ENCODE peak calls at places on chromosomes 4 and X, in ten cellular contexts. One of them, this sample, is unnamed.

GRCh38 chr4:167171928-167172327 is 62.4 kb downstream of the SPOCK3 start:
- DNase-seq in fibroblast of gingiva: no peak
- DNase-seq in lung: no peak
- DNase-seq in T-helper 9 cell: no peak
- DNase-seq in heart right ventricle: no peak
- DNase-seq in GM23248: no peak
- DNase-seq in HCT116: no peak
- DNase-seq in fibroblast of the aortic adventitia: no peak
- DNase-seq in AG10803: no peak
- DNase-seq in stomach: no peak
- DNase-seq in this sample: no peak

GRCh38 chr4:140019619-140020367 is 134.2 kb downstream of the MAML3 start:
- DNase-seq in GM23248: no peak
- DNase-seq in fibroblast of gingiva: no peak
- DNase-seq in lung: no peak
- DNase-seq in HCT116: no peak
- DNase-seq in T-helper 9 cell: no peak
- DNase-seq in heart right ventricle: no peak
- DNase-seq in fibroblast of the aortic adventitia: no peak
- DNase-seq in stomach: no peak
- DNase-seq in AG10803: no peak
- DNase-seq in this sample: no peak

GRCh38 chr4:176534566-176534965 is 214.8 kb downstream of the SPCS3 start:
- DNase-seq in HCT116: no peak
- DNase-seq in lung: no peak
- DNase-seq in fibroblast of gingiva: peak; percentile 63
- DNase-seq in heart right ventricle: no peak
- DNase-seq in T-helper 9 cell: no peak
- DNase-seq in fibroblast of the aortic adventitia: peak; percentile 73
- DNase-seq in GM23248: peak; percentile 71
- DNase-seq in AG10803: peak; percentile 87
- DNase-seq in stomach: no peak
- DNase-seq in this sample: no peak

GRCh38 chr4:44320833-44321232 is 127.8 kb downstream of the KCTD8 start:
- DNase-seq in GM23248: no peak
- DNase-seq in lung: no peak
- DNase-seq in fibroblast of gingiva: no peak
- DNase-seq in T-helper 9 cell: no peak
- DNase-seq in HCT116: no peak
- DNase-seq in AG10803: no peak
- DNase-seq in fibroblast of the aortic adventitia: no peak
- DNase-seq in stomach: no peak
- DNase-seq in heart right ventricle: no peak
- DNase-seq in this sample: no peak

GRCh38 chr4:80074651-80075050 is 1.6 kb upstream of the ANTXR2 start:
- DNase-seq in T-helper 9 cell: no peak
- DNase-seq in fibroblast of the aortic adventitia: no peak
- DNase-seq in fibroblast of gingiva: no peak
- DNase-seq in stomach: no peak
- DNase-seq in HCT116: no peak
- DNase-seq in AG10803: no peak
- DNase-seq in lung: no peak
- DNase-seq in heart right ventricle: no peak
- DNase-seq in GM23248: no peak
- DNase-seq in this sample: no peak

GRCh38 chr4:38795087-38795486 is 9.5 kb downstream of the TLR1 start:
- DNase-seq in fibroblast of gingiva: no peak
- DNase-seq in HCT116: no peak
- DNase-seq in heart right ventricle: no peak
- DNase-seq in AG10803: no peak
- DNase-seq in stomach: no peak
- DNase-seq in lung: no peak
- DNase-seq in fibroblast of the aortic adventitia: no peak
- DNase-seq in T-helper 9 cell: no peak
- DNase-seq in GM23248: no peak
- DNase-seq in this sample: no peak

GRCh38 chr4:102430511-102430910 is 70.6 kb upstream of the NFKB1 start:
- DNase-seq in GM23248: peak; percentile 61
- DNase-seq in fibroblast of gingiva: peak; percentile 6
- DNase-seq in heart right ventricle: no peak
- DNase-seq in AG10803: peak; percentile 8
- DNase-seq in lung: no peak
- DNase-seq in HCT116: no peak
- DNase-seq in stomach: no peak
- DNase-seq in T-helper 9 cell: no peak
- DNase-seq in fibroblast of the aortic adventitia: peak; percentile 42
- DNase-seq in this sample: no peak

GRCh38 chrX:65894138-65894537 is 145.7 kb downstream of the VSIG4 start:
- DNase-seq in GM23248: no peak
- DNase-seq in fibroblast of gingiva: no peak
- DNase-seq in T-helper 9 cell: no peak
- DNase-seq in heart right ventricle: no peak
- DNase-seq in fibroblast of the aortic adventitia: no peak
- DNase-seq in lung: no peak
- DNase-seq in stomach: no peak
- DNase-seq in HCT116: no peak
- DNase-seq in AG10803: no peak
- DNase-seq in this sample: no peak

GRCh38 chr4:72084587-72085011 is 52.8 kb downstream of the NPFFR2 start:
- DNase-seq in AG10803: peak; percentile 1
- DNase-seq in GM23248: no peak
- DNase-seq in HCT116: no peak
- DNase-seq in fibroblast of the aortic adventitia: no peak
- DNase-seq in stomach: no peak
- DNase-seq in fibroblast of gingiva: no peak
- DNase-seq in lung: no peak
- DNase-seq in T-helper 9 cell: no peak
- DNase-seq in heart right ventricle: no peak
- DNase-seq in this sample: no peak

GRCh38 chr4:1246901-1247810 is 1.8 kb downstream of the CTBP1 start:
- DNase-seq in heart right ventricle: no peak
- DNase-seq in stomach: no peak
- DNase-seq in fibroblast of gingiva: no peak
- DNase-seq in AG10803: no peak
- DNase-seq in HCT116: no peak
- DNase-seq in fibroblast of the aortic adventitia: no peak
- DNase-seq in GM23248: peak; percentile 65
- DNase-seq in lung: no peak
- DNase-seq in T-helper 9 cell: no peak
- DNase-seq in this sample: no peak

GRCh38 chr4:123415977-123416376 is 19.4 kb downstream of the SPRY1 start:
- DNase-seq in heart right ventricle: no peak
- DNase-seq in GM23248: peak; percentile 60
- DNase-seq in T-helper 9 cell: no peak
- DNase-seq in HCT116: no peak
- DNase-seq in fibroblast of gingiva: peak; percentile 83
- DNase-seq in stomach: no peak
- DNase-seq in fibroblast of the aortic adventitia: peak; percentile 65
- DNase-seq in AG10803: peak; percentile 83
- DNase-seq in lung: no peak
- DNase-seq in this sample: no peak

GRCh38 chr4:17166954-17167353 is 268.5 kb upstream of the LDB2 start:
- DNase-seq in T-helper 9 cell: no peak
- DNase-seq in HCT116: no peak
- DNase-seq in AG10803: no peak
- DNase-seq in fibroblast of the aortic adventitia: peak; percentile 84
- DNase-seq in heart right ventricle: peak; percentile 13
- DNase-seq in lung: no peak
- DNase-seq in fibroblast of gingiva: peak; percentile 67
- DNase-seq in stomach: no peak
- DNase-seq in GM23248: peak; percentile 57
- DNase-seq in this sample: no peak

GRCh38 chr4:8728536-8729407 is 136.2 kb downstream of the CPZ start:
- DNase-seq in fibroblast of gingiva: no peak
- DNase-seq in heart right ventricle: no peak
- DNase-seq in T-helper 9 cell: no peak
- DNase-seq in stomach: peak; percentile 17
- DNase-seq in GM23248: no peak
- DNase-seq in HCT116: no peak
- DNase-seq in lung: no peak
- DNase-seq in AG10803: no peak
- DNase-seq in fibroblast of the aortic adventitia: no peak
- DNase-seq in this sample: no peak

GRCh38 chrX:107135965-107136307 is 17.3 kb upstream of the RBM41 start:
- DNase-seq in lung: no peak
- DNase-seq in stomach: no peak
- DNase-seq in fibroblast of gingiva: no peak
- DNase-seq in fibroblast of the aortic adventitia: no peak
- DNase-seq in T-helper 9 cell: no peak
- DNase-seq in AG10803: no peak
- DNase-seq in HCT116: no peak
- DNase-seq in GM23248: no peak
- DNase-seq in heart right ventricle: no peak
- DNase-seq in this sample: no peak

GRCh38 chrX:106481341-106481740 is 130.4 kb upstream of the RADX start:
- DNase-seq in T-helper 9 cell: peak; percentile 26
- DNase-seq in GM23248: peak; percentile 62
- DNase-seq in fibroblast of gingiva: peak; percentile 8
- DNase-seq in heart right ventricle: no peak
- DNase-seq in AG10803: peak; percentile 40
- DNase-seq in fibroblast of the aortic adventitia: peak; percentile 66
- DNase-seq in HCT116: peak; percentile 46
- DNase-seq in lung: peak; percentile 58
- DNase-seq in stomach: peak; percentile 42
- DNase-seq in this sample: peak; percentile 43

GRCh38 chr4:85613901-85614300 is 139.0 kb downstream of the ARHGAP24 start:
- DNase-seq in fibroblast of the aortic adventitia: no peak
- DNase-seq in stomach: no peak
- DNase-seq in fibroblast of gingiva: no peak
- DNase-seq in HCT116: no peak
- DNase-seq in heart right ventricle: no peak
- DNase-seq in T-helper 9 cell: no peak
- DNase-seq in GM23248: no peak
- DNase-seq in AG10803: no peak
- DNase-seq in lung: no peak
- DNase-seq in this sample: no peak

GRCh38 chrX:51641421-51642021 is 22.8 kb upstream of the CENPVL3 start:
- DNase-seq in HCT116: peak; percentile 36
- DNase-seq in fibroblast of gingiva: peak; percentile 19
- DNase-seq in T-helper 9 cell: no peak
- DNase-seq in stomach: no peak
- DNase-seq in heart right ventricle: no peak
- DNase-seq in GM23248: peak; percentile 60
- DNase-seq in lung: no peak
- DNase-seq in AG10803: peak; percentile 46
- DNase-seq in fibroblast of the aortic adventitia: peak; percentile 72
- DNase-seq in this sample: peak; percentile 47

GRCh38 chr4:24103434-24104168 is 213.8 kb upstream of the PPARGC1A start:
- DNase-seq in HCT116: no peak
- DNase-seq in fibroblast of the aortic adventitia: peak; percentile 32
- DNase-seq in fibroblast of gingiva: peak; percentile 15
- DNase-seq in GM23248: no peak
- DNase-seq in heart right ventricle: no peak
- DNase-seq in T-helper 9 cell: no peak
- DNase-seq in stomach: no peak
- DNase-seq in AG10803: no peak
- DNase-seq in lung: no peak
- DNase-seq in this sample: no peak

GRCh38 chr4:128858875-128859696 is 49.6 kb downstream of the JADE1 start:
- DNase-seq in GM23248: peak; percentile 67
- DNase-seq in fibroblast of the aortic adventitia: peak; percentile 97
- DNase-seq in AG10803: peak; percentile 83
- DNase-seq in lung: peak; percentile 11
- DNase-seq in T-helper 9 cell: no peak
- DNase-seq in heart right ventricle: no peak
- DNase-seq in stomach: no peak
- DNase-seq in HCT116: no peak
- DNase-seq in fibroblast of gingiva: peak; percentile 36
- DNase-seq in this sample: no peak

GRCh38 chrX:13622565-13622964 is 30.4 kb upstream of the TCEANC start:
- DNase-seq in fibroblast of the aortic adventitia: peak; percentile 34
- DNase-seq in AG10803: no peak
- DNase-seq in lung: no peak
- DNase-seq in fibroblast of gingiva: no peak
- DNase-seq in heart right ventricle: no peak
- DNase-seq in HCT116: no peak
- DNase-seq in stomach: no peak
- DNase-seq in T-helper 9 cell: no peak
- DNase-seq in GM23248: no peak
- DNase-seq in this sample: no peak

GRCh38 chrX:148457279-148457678 is 43.1 kb upstream of the AFF2 start:
- DNase-seq in fibroblast of gingiva: no peak
- DNase-seq in T-helper 9 cell: no peak
- DNase-seq in fibroblast of the aortic adventitia: no peak
- DNase-seq in GM23248: no peak
- DNase-seq in heart right ventricle: no peak
- DNase-seq in lung: no peak
- DNase-seq in stomach: no peak
- DNase-seq in AG10803: no peak
- DNase-seq in HCT116: no peak
- DNase-seq in this sample: no peak

GRCh38 chrX:115330498-115331138 is 41.1 kb downstream of the LUZP4 start:
- DNase-seq in fibroblast of the aortic adventitia: peak; percentile 87
- DNase-seq in AG10803: peak; percentile 68
- DNase-seq in stomach: no peak
- DNase-seq in heart right ventricle: no peak
- DNase-seq in HCT116: peak; percentile 44
- DNase-seq in lung: peak; percentile 41
- DNase-seq in T-helper 9 cell: no peak
- DNase-seq in fibroblast of gingiva: peak; percentile 57
- DNase-seq in GM23248: peak; percentile 71
- DNase-seq in this sample: no peak